ENCODE peak calls at places on chromosome 17, in six cellular contexts. S, M, E, I, B and A are unnamed samples.

GRCh38 chr17:77887110-77887463 is 71.4 kb upstream of the TNRC6C start:
- DNase-seq in I (no peak), B (no peak), S (no peak), M (no peak), E (no peak), A (no peak)

GRCh38 chr17:40110457-40110856 is 10.1 kb upstream of the NR1D1 start:
- DNase-seq in B (no peak), I (no peak), S (no peak), E (no peak), M (no peak), A (no peak)

GRCh38 chr17:2020721-2021120 is 4.4 kb downstream of the RTN4RL1 start:
- DNase-seq in B (no peak), E (no peak), I (no peak), M (no peak), S (no peak), A (no peak)

GRCh38 chr17:21214015-21214776 is at the start of gene TMEM11:
- DNase-seq in M (peak), I (peak), E (peak), B (peak), S (peak), A (peak)

GRCh38 chr17:42129109-42129837 is 6.7 kb downstream of the HSPB9 start:
- DNase-seq in B (no peak), E (no peak), S (no peak), M (no peak), I (no peak), A (no peak)

GRCh38 chr17:42573095-42573494 is 4.4 kb downstream of the PSMC3IP start:
- DNase-seq in M (no peak), E (no peak), S (no peak), B (no peak), I (no peak), A (no peak)

GRCh38 chr17:52157161-52157560 is 1.4 kb downstream of the CA10 start:
- DNase-seq in E (no peak), M (no peak), B (no peak), I (no peak), S (no peak), A (no peak)

GRCh38 chr17:35917519-35918213 is 12.9 kb downstream of the RDM1 start:
- DNase-seq in S (no peak), B (no peak), M (no peak), E (peak), I (no peak), A (no peak)

GRCh38 chr17:76155988-76156661 is 15.1 kb upstream of the FOXJ1 start:
- DNase-seq in E (no peak), S (no peak), I (no peak), B (no peak), M (no peak), A (no peak)

GRCh38 chr17:78281249-78281865 is 49.9 kb downstream of the TMEM235 start:
- DNase-seq in S (peak), B (no peak), E (no peak), I (no peak), M (no peak), A (no peak)

GRCh38 chr17:16455997-16456769 is 35.8 kb downstream of the LRRC75A start:
- DNase-seq in S (no peak), I (no peak), E (no peak), B (no peak), M (no peak), A (no peak)

GRCh38 chr17:58822148-58823050 is 66.7 kb downstream of the PPM1E start:
- DNase-seq in S (no peak), M (no peak), I (no peak), E (no peak), B (no peak), A (no peak)

GRCh38 chr17:20991276-20992037 is 51.4 kb downstream of the USP22 start:
- DNase-seq in B (no peak), S (no peak), I (no peak), M (no peak), E (no peak), A (no peak)

GRCh38 chr17:6361733-6362132 is 73.2 kb downstream of the AIPL1 start:
- DNase-seq in S (no peak), I (no peak), B (no peak), E (peak), M (peak), A (peak)

GRCh38 chr17:17172990-17173389 is 33.1 kb downstream of the PLD6 start:
- DNase-seq in I (no peak), M (no peak), S (no peak), B (no peak), E (no peak), A (no peak)

GRCh38 chr17:60129164-60129563 is 20.6 kb upstream of the CA4 start:
- DNase-seq in E (no peak), I (no peak), M (no peak), B (no peak), S (no peak), A (no peak)

GRCh38 chr17:31413871-31414589 is 22.6 kb downstream of the RAB11FIP4 start:
- DNase-seq in S (peak), E (no peak), M (no peak), I (no peak), B (no peak), A (no peak)

GRCh38 chr17:33267881-33268548 is 25.1 kb downstream of the ASIC2 start:
- DNase-seq in I (no peak), S (no peak), E (no peak), M (no peak), B (no peak), A (no peak)

GRCh38 chr17:31489295-31490018 is 98.0 kb downstream of the RAB11FIP4 start:
- DNase-seq in I (no peak), M (no peak), E (peak), S (no peak), B (peak), A (no peak)

GRCh38 chr17:40312131-40312731 is 3.3 kb downstream of the RARA start:
- DNase-seq in M (no peak), I (no peak), E (no peak), B (no peak), S (no peak), A (no peak)

GRCh38 chr17:19389386-19389785 is 2.4 kb upstream of the MFAP4 start:
- DNase-seq in B (no peak), I (no peak), S (no peak), E (no peak), M (no peak), A (no peak)

GRCh38 chr17:2398188-2398587 is 2.7 kb downstream of the MNT start:
- DNase-seq in E (no peak), B (no peak), M (no peak), S (no peak), I (no peak), A (no peak)

GRCh38 chr17:76074390-76075363 is at the start of gene GALR2:
- DNase-seq in M (peak), S (no peak), I (no peak), B (no peak), E (no peak), A (no peak)

GRCh38 chr17:80482058-80482318 is 5.6 kb upstream of the NPTX1 start:
- DNase-seq in E (no peak), M (no peak), B (no peak), I (no peak), S (no peak), A (no peak)

GRCh38 chr17:46013502-46014165 is 14.6 kb downstream of the STH start:
- DNase-seq in E (no peak), B (peak), I (no peak), M (no peak), S (peak), A (no peak)

GRCh38 chr17:73462830-73463229 is 151.0 kb upstream of the CDC42EP4 start:
- DNase-seq in I (no peak), S (no peak), B (no peak), M (no peak), E (no peak), A (no peak)

GRCh38 chr17:72518810-72519597 is 398.2 kb downstream of the SOX9 start:
- DNase-seq in E (no peak), B (peak), I (no peak), M (peak), S (no peak), A (no peak)

GRCh38 chr17:77793146-77793887 is 165.2 kb upstream of the TNRC6C start:
- DNase-seq in I (no peak), B (no peak), M (no peak), E (no peak), S (no peak), A (no peak)

GRCh38 chr17:47882247-47882646 is 13.8 kb upstream of the SP2 start:
- DNase-seq in E (no peak), B (no peak), S (peak), I (no peak), M (no peak), A (no peak)

GRCh38 chr17:29133146-29133713 is 47.0 kb downstream of the MYO18A start:
- DNase-seq in E (peak), B (no peak), I (no peak), M (peak), S (peak), A (no peak)

GRCh38 chr17:74280093-74280513 is 6.1 kb downstream of the DNAI2 start:
- DNase-seq in B (no peak), S (no peak), I (no peak), M (no peak), E (no peak), A (no peak)

GRCh38 chr17:77792626-77793025 is 165.9 kb upstream of the TNRC6C start:
- DNase-seq in B (no peak), M (no peak), S (no peak), I (no peak), E (no peak), A (no peak)

GRCh38 chr17:8621585-8621984 is 8.9 kb downstream of the MYH10 start:
- DNase-seq in I (no peak), B (no peak), M (no peak), S (peak), E (no peak), A (no peak)

GRCh38 chr17:78343099-78343432 is 16.8 kb downstream of the SOCS3 start:
- DNase-seq in I (no peak), S (peak), E (no peak), M (peak), B (no peak), A (no peak)

GRCh38 chr17:8791910-8792270 is 7.3 kb downstream of the MFSD6L start:
- DNase-seq in E (peak), S (peak), M (no peak), I (no peak), B (no peak), A (no peak)

GRCh38 chr17:68706351-68706750 is 105.2 kb upstream of the FAM20A start:
- DNase-seq in M (no peak), I (no peak), B (no peak), E (no peak), S (no peak), A (no peak)

GRCh38 chr17:68709461-68709860 is 108.3 kb upstream of the FAM20A start:
- DNase-seq in S (no peak), I (no peak), B (no peak), E (no peak), M (no peak), A (no peak)

GRCh38 chr17:68707032-68707431 is 105.9 kb upstream of the FAM20A start:
- DNase-seq in S (peak), I (no peak), E (no peak), M (no peak), B (no peak), A (no peak)

GRCh38 chr17:68704897-68705296 is 103.7 kb upstream of the FAM20A start:
- DNase-seq in E (no peak), I (no peak), M (no peak), S (peak), B (no peak), A (no peak)

GRCh38 chr17:68705331-68706166 is 104.4 kb upstream of the FAM20A start:
- DNase-seq in B (no peak), M (no peak), E (no peak), I (no peak), S (peak), A (no peak)
- TF ChIP-seq BHLHE40 in B (no peak), M (no peak), E (no peak), I (no peak), S (no peak), A (no peak)

GRCh38 chr17:64004903-64005733 is 7.0 kb downstream of the PRR29 start:
- DNase-seq in M (no peak), I (no peak), E (no peak), S (no peak), B (no peak), A (no peak)
- TF ChIP-seq BHLHE40 in M (no peak), I (no peak), E (no peak), S (no peak), B (no peak), A (no peak)

DNA sequence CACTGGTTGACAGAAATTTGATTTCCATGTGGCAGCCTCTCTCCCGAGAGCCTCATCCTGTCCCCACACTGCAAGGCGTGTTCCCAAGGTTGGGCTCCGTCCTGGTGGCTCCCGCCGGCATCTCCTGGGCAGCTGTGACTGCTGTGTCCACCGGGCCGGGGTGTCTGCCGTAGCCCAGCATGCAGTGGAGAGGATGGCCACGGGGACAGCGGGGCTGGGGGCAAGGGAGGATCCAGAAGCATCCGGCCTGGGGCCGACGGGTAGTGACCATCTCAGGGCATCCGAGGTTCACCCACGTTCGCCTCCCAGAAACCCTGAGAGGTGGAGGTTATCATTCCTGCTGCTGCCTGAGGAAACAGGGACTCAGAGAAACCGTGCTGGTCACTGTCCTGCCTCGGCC is 7.3 kb upstream of the RAB40B start:
- DNase-seq in M (no peak), S (no peak), E (no peak), B (no peak), I (no peak), A (no peak)
- TF ChIP-seq BHLHE40 in M (no peak), S (no peak), E (no peak), B (no peak), I (no peak), A (no peak)

DNA sequence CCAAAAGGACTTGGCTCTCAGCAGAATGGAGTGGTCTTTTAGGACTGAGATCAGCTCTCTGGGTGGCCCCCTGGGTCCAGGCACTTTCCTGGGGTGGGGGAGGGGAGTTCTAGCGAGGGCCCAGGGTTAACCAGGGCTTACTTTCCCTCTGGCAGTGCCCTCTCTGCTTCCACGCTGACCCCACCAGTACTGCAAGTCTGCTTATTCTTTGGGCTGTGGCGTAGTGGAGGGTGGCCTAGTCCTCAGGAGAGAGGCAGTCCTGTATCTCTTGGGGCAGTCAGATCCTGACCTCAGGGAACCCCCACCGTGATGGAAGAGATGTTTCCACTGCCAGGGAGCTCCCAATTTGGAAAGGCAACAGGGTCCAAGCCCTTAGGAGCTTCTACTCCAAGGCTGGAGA is 79.4 kb downstream of the CCDC182 start:
- DNase-seq in S (no peak), I (no peak), B (no peak), E (no peak), M (no peak), A (no peak)
- TF ChIP-seq BHLHE40 in S (no peak), I (no peak), B (no peak), E (no peak), M (no peak), A (no peak)

GRCh38 chr17:57723427-57724037 is 21.6 kb downstream of the CCDC182 start:
- DNase-seq in I (no peak), S (no peak), E (no peak), B (no peak), M (no peak), A (no peak)
- TF ChIP-seq BHLHE40 in I (no peak), S (no peak), E (no peak), B (no peak), M (no peak), A (no peak)

DNA sequence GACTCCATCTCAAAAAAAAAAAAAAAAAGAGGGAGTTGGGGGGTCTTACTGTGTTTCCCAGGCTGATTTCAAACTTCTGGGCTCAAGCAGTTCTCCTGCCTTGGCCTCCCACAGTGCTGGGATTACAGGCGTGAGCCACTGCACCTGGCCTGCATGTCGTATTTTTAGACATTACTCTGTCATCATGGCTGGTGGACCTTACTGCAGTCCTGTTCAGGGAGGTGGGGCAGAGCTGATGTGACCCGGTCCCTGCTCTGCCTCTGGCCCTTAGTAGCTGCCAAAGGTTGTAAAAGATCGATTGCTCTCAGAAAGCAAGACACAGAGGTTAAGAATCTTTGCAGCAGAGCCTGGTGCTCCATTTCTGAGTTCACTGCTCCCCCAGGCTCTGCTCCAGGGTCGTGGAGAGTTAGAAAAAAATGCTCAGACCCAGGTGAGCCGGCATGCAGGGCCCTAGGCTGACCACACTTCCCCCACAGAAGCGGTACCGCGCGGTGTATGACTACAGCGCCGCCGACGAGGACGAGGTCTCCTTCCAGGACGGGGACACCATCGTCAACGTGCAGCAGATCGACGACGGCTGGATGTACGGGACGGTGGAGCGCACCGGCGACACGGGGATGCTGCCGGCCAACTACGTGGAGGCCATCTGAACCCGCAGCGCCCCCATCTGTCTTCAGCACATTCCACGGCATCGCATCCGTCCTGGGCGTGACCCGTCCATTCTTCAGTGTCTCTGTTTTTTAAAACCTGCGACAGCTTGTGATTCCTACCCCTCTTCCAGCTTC is 7.1 kb upstream of the LASP1NB start:
- DNase-seq in B (no peak), M (no peak), E (peak), I (no peak), S (no peak), A (no peak)
- TF ChIP-seq BHLHE40 in B (no peak), M (no peak), E (no peak), I (no peak), S (no peak), A (no peak)

GRCh38 chr17:50026046-50026675 is 29.7 kb upstream of the ITGA3 start:
- DNase-seq in I (no peak), B (no peak), S (no peak), E (no peak), M (no peak), A (no peak)

GRCh38 chr17:50029185-50029584 is 26.7 kb upstream of the ITGA3 start:
- DNase-seq in E (no peak), S (no peak), I (no peak), B (no peak), M (no peak), A (no peak)

GRCh38 chr17:50026901-50027638 is 28.8 kb upstream of the ITGA3 start:
- DNase-seq in M (peak), I (no peak), B (peak), S (peak), E (peak), A (peak)

GRCh38 chr17:50027639-50028206 is 28.2 kb upstream of the ITGA3 start:
- DNase-seq in B (no peak), I (no peak), S (peak), M (peak), E (no peak), A (no peak)

DNA sequence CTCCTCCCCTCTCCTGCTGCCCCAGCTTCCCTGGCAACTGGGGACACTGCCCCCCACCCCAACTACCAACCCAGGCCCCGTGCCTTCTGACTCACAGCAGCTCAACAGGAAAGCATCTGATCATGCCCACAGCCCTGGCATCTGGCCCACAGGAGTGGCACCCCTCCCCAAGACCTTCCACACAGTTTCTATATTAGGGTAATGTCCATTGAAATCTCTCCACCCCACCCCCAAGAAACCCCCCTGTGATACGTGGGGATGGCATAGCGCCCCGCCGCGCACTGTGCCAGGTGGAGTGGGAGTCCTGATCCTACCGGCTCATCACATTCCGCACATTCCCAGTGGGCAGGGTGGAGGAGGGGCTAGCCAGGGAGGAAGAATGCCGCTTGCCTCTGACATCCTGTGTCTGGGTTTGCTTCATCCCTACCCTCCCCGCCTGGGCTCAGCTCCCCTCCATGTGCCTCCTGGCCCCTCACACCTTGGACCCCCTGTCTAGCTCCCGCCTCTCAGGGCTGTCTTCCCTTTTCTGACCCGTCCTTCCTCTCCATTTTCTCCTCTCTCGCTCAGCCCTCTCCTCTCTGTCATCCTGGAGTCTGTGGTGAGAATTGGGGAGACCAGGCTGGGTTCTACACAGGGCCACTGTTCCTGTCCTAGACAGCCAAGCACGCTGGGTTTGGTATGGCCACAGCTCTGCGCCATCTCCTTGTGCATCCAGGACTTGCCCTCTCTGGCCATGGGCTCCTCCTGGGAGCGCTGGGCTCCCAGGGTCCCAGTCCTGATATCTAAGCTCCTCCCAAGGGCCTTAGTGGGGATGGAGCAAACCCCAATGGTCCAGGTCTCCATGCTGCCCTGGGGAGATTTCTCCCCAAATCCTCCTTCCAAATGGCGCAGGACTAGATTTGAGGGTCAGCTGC is 27.4 kb upstream of the ITGA3 start:
- DNase-seq in B (no peak), M (peak), E (no peak), S (peak), I (no peak), A (no peak)
- TF ChIP-seq BHLHE40 in B (no peak), M (no peak), E (no peak), S (no peak), I (no peak), A (no peak)